ENCODE peak calls at places on chromosomes 1 and 21, in four cellular contexts. H, L, Z and J are unnamed samples.

GRCh38 chr1:35558374-35559316 is 1.0 kb downstream of the NCDN start:
- DNase-seq in L (no peak), H (no peak), Z (no peak), J (peak; percentile 58)

GRCh38 chr1:14011132-14011531 is 311.1 kb downstream of the PRDM2 start:
- DNase-seq in H (no peak), Z (no peak), L (no peak), J (no peak)

GRCh38 chr21:14382486-14382834 is 486 bp downstream of the HSPA13 start:
- DNase-seq in H (no peak), Z (no peak), L (no peak), J (peak; percentile 75)

GRCh38 chr1:9843576-9843945 is 19.8 kb upstream of the CLSTN1 start:
- DNase-seq in L (no peak), Z (no peak), H (no peak), J (no peak)

GRCh38 chr1:32810358-32810757 is 6.8 kb downstream of the YARS1 start:
- DNase-seq in H (no peak), Z (no peak), L (no peak), J (no peak)

GRCh38 chr1:94514095-94514727 is 27.3 kb downstream of the F3 start:
- DNase-seq in L (peak; percentile 30), Z (no peak), H (no peak), J (peak; percentile 77)

GRCh38 chr1:77511440-77511840 is 171.0 kb downstream of the ZZZ3 start:
- DNase-seq in Z (no peak), H (no peak), L (peak; percentile 43), J (no peak)

GRCh38 chr1:41890841-41891311 is 27.8 kb downstream of the HIVEP3 start:
- DNase-seq in L (no peak), Z (no peak), H (no peak), J (no peak)

GRCh38 chr1:77824083-77824482 is 44.6 kb downstream of the MIGA1 start:
- DNase-seq in L (peak; percentile 9), Z (no peak), H (no peak), J (no peak)

GRCh38 chr1:207897188-207897587 is 13.7 kb downstream of the CD34 start:
- DNase-seq in H (no peak), L (no peak), Z (no peak), J (peak; percentile 16)

GRCh38 chr1:21651214-21652042 is 17.7 kb downstream of the RAP1GAP start:
- DNase-seq in L (peak; percentile 30), Z (no peak), H (no peak), J (peak; percentile 88)

GRCh38 chr1:30295674-30296073 is 427.7 kb downstream of the MATN1 start:
- DNase-seq in H (no peak), Z (no peak), L (no peak), J (no peak)

GRCh38 chr1:230366504-230366915 is 59.6 kb downstream of the PGBD5 start:
- DNase-seq in Z (no peak), H (no peak), L (no peak), J (no peak)
- TF ChIP-seq POLR2A in Z (no peak), H (no peak), L (no peak), J (no peak)

GRCh38 chr1:27772932-27773731 is at the start of gene STX12:
- DNase-seq in H (peak; percentile 100), Z (peak; percentile 87), L (peak; percentile 97), J (peak; percentile 94)
- TF ChIP-seq POLR2A in H (peak; percentile 89), Z (no peak), L (peak; percentile 74), J (peak; percentile 69)

DNA sequence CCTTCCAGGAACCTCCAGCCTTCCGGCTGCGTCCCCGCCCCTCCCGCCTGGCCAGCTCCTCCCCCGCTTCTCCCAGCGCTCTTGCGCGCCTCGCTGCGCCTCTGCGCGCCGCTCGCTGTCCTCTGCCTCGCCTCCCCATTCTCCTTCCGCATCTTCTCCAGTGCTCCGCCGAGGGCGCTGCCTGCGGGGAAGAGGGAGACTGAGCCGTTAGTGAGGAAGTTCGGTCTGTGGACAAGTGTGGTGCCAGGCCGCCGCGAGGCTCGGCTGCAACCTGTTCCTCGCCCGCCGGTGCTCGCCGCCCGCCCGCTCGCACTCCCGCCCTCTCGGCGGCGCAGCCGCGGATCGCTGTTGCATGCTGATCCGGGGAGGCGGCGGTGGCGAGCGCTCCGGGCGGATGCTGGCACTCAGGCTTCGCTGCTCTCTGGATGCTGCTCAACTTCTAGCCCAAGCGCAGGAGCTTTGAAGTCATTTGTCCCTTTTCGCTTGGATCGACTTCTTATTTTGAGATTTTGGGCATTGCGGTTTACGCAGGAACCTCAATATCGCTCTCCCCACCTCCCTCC is 715 bp upstream of the CACNA1E start:
- DNase-seq in Z (peak; percentile 70), H (no peak), L (peak; percentile 12), J (no peak)
- TF ChIP-seq POLR2A in Z (peak; percentile 46), H (no peak), L (no peak), J (no peak)

GRCh38 chr1:149962736-149963135 is 26.1 kb upstream of the MTMR11 start:
- DNase-seq in H (no peak), L (no peak), Z (no peak), J (no peak)

GRCh38 chr1:149965440-149965839 is 28.8 kb upstream of the MTMR11 start:
- DNase-seq in H (no peak), Z (no peak), L (no peak), J (no peak)

GRCh38 chr1:149966405-149966804 is 29.7 kb upstream of the MTMR11 start:
- DNase-seq in L (no peak), Z (no peak), H (no peak), J (no peak)

GRCh38 chr1:149963358-149963757 is 26.7 kb upstream of the MTMR11 start:
- DNase-seq in Z (no peak), L (no peak), H (no peak), J (no peak)

DNA sequence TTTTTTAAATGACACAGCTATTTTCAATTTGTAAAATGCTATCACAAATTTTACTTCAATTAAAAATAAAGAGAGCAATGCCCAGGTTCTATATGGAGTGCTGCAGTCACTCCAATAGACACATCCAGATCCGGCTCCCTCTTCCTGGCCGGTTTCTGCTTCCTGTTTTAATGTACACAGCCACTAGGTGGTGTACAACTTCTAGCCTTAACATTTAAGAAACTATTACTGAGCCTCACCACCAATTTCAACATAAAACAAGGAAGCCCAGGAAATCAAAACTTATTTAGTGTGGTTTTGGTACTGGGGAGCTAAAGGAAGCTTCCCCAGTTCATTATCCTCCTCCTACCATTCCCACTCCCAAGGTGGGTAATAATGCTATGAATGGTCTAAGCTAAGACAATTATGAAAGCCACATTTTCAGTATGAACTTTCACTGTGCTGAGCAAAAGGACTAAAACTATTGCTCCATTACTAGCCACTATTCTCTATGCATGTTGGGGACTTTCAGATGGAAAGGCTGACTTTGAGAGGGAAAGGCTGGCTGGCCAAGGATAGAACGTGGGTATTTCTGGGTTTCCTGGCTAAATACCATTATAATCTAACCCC is 25.5 kb upstream of the MTMR11 start:
- DNase-seq in H (peak; percentile 60), L (peak; percentile 79), Z (no peak), J (peak; percentile 75)
- TF ChIP-seq POLR2A in H (no peak), L (no peak), Z (no peak), J (no peak)

DNA sequence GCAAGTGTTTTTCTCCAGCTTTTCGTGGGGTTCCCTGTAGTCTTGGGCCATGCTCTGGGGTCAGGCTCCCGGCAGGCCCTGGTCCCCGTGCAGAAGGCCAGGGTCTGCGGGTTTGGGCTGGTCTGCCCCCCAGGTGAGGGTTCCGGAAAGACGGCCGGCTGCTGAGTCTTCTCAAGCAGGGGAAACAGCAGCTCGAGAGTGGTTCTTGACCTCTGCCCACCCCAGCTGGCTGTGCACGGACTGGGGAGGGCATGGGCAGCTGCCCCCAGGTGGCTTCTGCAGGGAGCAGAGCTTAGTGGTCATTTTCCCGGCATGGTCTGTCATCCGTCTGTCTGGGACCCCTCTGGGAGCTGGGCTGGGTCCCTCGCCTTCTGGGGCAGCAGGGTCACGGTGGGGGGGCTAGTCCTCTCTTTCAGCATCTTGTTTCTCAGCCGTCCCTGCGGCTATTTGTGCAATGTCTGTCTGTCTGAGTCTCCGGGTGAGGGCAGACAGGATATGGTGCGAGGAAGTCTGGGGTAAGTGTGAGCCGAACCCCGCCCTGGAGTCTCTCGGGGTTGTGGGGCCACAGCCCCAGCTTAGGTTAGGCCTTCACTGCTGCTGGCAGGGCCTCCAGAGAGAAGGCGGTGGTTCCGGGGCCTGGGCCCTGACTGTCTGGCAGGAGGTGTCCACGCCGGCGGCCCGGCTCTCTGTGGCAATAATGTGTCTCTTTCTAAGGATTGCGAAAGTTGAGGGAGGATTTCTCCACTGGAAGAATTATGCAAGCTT is 6.1 kb downstream of the SKI start:
- DNase-seq in H (peak; percentile 89), L (peak; percentile 61), Z (peak; percentile 73), J (peak; percentile 82)
- TF ChIP-seq POLR2A in H (no peak), L (no peak), Z (no peak), J (no peak)

GRCh38 chr1:153610334-153611023 is 2.5 kb downstream of the S100A16 start:
- DNase-seq in Z (no peak), L (peak; percentile 29), H (no peak), J (peak; percentile 14)

GRCh38 chr1:153607381-153607780 is 5.6 kb downstream of the S100A16 start:
- DNase-seq in L (no peak), Z (no peak), H (no peak), J (no peak)

GRCh38 chr1:153609585-153609907 is 3.4 kb downstream of the S100A16 start:
- DNase-seq in Z (no peak), H (no peak), L (no peak), J (no peak)

GRCh38 chr1:153608089-153608672 is 4.8 kb downstream of the S100A16 start:
- DNase-seq in Z (no peak), L (peak; percentile 25), H (no peak), J (no peak)

DNA sequence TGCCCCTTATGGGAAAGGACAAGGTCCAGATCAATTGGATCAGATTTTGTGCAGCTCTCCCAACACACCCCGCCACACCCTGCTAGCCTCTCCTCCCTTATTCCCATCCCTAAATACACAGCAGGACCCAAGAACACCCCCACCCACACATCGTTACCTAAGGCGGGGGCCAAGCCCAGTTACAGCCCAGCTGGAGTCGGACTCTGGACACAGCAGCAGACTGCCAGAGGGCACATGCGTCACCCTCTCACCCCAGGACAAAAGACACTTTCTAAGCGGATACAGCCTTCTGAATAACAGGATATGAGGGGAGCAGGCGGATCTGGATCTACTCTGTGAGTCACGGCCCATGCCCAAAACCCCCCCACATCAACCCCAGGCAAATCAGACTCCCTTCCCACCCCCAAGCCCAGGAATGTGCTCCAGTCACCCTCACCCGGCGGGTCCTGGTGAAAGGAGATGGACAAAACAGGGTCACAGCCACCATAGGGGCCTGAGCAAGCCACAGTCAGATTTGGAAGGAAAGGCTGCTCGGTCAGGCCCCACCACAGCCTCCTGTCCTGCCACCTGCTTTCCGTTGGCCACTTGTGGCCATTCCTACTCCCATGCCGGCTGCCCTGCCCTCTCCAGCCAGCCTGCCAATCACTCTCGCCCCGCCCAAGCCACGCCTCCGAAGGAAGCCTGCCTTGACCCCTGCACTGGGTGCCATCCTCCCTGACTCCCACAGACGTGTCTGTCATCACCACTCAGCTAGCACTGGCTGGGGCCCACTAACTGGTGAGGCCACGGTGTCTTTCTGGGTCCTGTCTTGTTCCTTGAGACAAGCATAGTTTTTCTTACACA is 4.0 kb downstream of the S100A16 start:
- DNase-seq in L (peak; percentile 88), Z (no peak), H (peak; percentile 88), J (no peak)
- TF ChIP-seq POLR2A in L (peak; percentile 46), Z (no peak), H (peak; percentile 79), J (no peak)